ENCODE peak calls at places on chromosome 20, in eight cellular contexts. G, P, J, Y, S, Z, C and X are unnamed samples.

GRCh38 chr20:9071976-9072726 is 3.3 kb downstream of the PLCB4 start:
- DNase-seq in S (no peak), Z (peak; percentile 37), G (no peak), P (no peak), C (no peak), Y (no peak), J (no peak), X (no peak)

GRCh38 chr20:15362849-15363248 is 1025.4 kb upstream of the FLRT3 start:
- DNase-seq in S (no peak), C (no peak), P (no peak), G (no peak), Z (no peak), J (no peak), Y (no peak), X (no peak)

GRCh38 chr20:13831476-13831875 is 46.6 kb downstream of the NDUFAF5 start:
- DNase-seq in Z (no peak), J (no peak), Y (no peak), G (no peak), C (no peak), S (no peak), P (no peak), X (no peak)

GRCh38 chr20:49704932-49705336 is 8.7 kb downstream of the B4GALT5 start:
- DNase-seq in P (peak; percentile 74), S (no peak), Y (no peak), Z (no peak), J (no peak), C (no peak), G (no peak), X (no peak)

GRCh38 chr20:3483784-3484183 is 13.0 kb downstream of the ATRN start:
- DNase-seq in C (peak; percentile 14), J (no peak), Z (no peak), P (no peak), G (no peak), S (no peak), Y (no peak), X (no peak)

GRCh38 chr20:47885909-47886453 is 100.7 kb upstream of the SULF2 start:
- DNase-seq in G (no peak), C (no peak), J (no peak), Y (no peak), P (no peak), S (no peak), Z (no peak), X (no peak)

GRCh38 chr20:51738877-51739447 is 29.2 kb downstream of the ATP9A start:
- DNase-seq in Z (peak; percentile 40), G (no peak), Y (no peak), P (no peak), J (no peak), S (no peak), C (no peak), X (no peak)

GRCh38 chr20:19013907-19014306 is 198.5 kb upstream of the SLC24A3 start:
- DNase-seq in C (no peak), P (no peak), S (no peak), Y (no peak), Z (no peak), J (no peak), G (no peak), X (no peak)

GRCh38 chr20:561437-562231 is 18.0 kb upstream of the CSNK2A1 start:
- DNase-seq in C (peak; percentile 85), Z (peak; percentile 58), P (peak; percentile 67), S (peak; percentile 86), G (no peak), J (peak; percentile 56), Y (peak; percentile 27), X (peak; percentile 83)

GRCh38 chr20:31849306-31849930 is 4.0 kb upstream of the FOXS1 start:
- DNase-seq in Z (no peak), C (no peak), G (no peak), Y (no peak), P (peak; percentile 87), J (no peak), S (peak; percentile 25), X (no peak)

GRCh38 chr20:49435639-49436038 is 46.8 kb downstream of the KCNB1 start:
- DNase-seq in S (no peak), Y (no peak), C (no peak), G (no peak), P (no peak), J (no peak), Z (no peak), X (no peak)

GRCh38 chr20:59664389-59665055 is 60.2 kb downstream of the PHACTR3 start:
- DNase-seq in C (no peak), S (no peak), Z (no peak), Y (no peak), P (no peak), G (no peak), J (no peak), X (no peak)

GRCh38 chr20:12171927-12172581 is 254.4 kb downstream of the BTBD3 start:
- DNase-seq in C (peak; percentile 61), S (no peak), G (no peak), P (peak; percentile 95), Y (no peak), J (no peak), Z (peak; percentile 63), X (no peak)

GRCh38 chr20:17611290-17611539 is 41.3 kb downstream of the DSTN start:
- DNase-seq in S (peak; percentile 49), G (no peak), C (no peak), P (no peak), J (peak; percentile 25), Y (no peak), Z (no peak), X (no peak)

GRCh38 chr20:43658723-43659419 is 8.0 kb upstream of the MYBL2 start:
- DNase-seq in G (no peak), J (no peak), S (peak; percentile 37), Z (no peak), P (no peak), C (no peak), Y (no peak), X (no peak)

GRCh38 chr20:38139919-38140753 is 24.9 kb downstream of the TGM2 start:
- DNase-seq in S (peak; percentile 58), J (no peak), Y (no peak), G (no peak), P (no peak), Z (no peak), C (no peak), X (peak; percentile 86)

GRCh38 chr20:63230800-63231268 is 4.9 kb upstream of the BIRC7 start:
- DNase-seq in C (peak; percentile 88), S (peak; percentile 85), G (no peak), J (no peak), Y (peak; percentile 8), P (no peak), Z (no peak), X (no peak)

GRCh38 chr20:44988772-44989171 is 22.5 kb downstream of the STK4 start:
- DNase-seq in S (no peak), C (no peak), Z (no peak), J (no peak), G (no peak), P (no peak), Y (no peak), X (no peak)

GRCh38 chr20:29497261-29497671 is 1760.2 kb upstream of the DEFB115 start:
- DNase-seq in J (peak; percentile 42), Z (peak; percentile 89), Y (no peak), P (peak; percentile 74), C (peak; percentile 6), G (no peak), S (peak; percentile 86), X (no peak)

GRCh38 chr20:44714102-44714700 is 968 bp upstream of the CCN5 start:
- DNase-seq in J (no peak), C (no peak), G (no peak), P (no peak), S (no peak), Y (no peak), Z (no peak), X (no peak)

GRCh38 chr20:59438201-59438600 is 137.8 kb downstream of the EDN3 start:
- DNase-seq in S (peak; percentile 85), Z (no peak), G (no peak), J (no peak), Y (no peak), C (no peak), P (no peak), X (no peak)

GRCh38 chr20:49790077-49790798 is 22.4 kb upstream of the SLC9A8 start:
- DNase-seq in S (no peak), P (no peak), Y (peak; percentile 87), C (peak; percentile 40), J (no peak), G (no peak), Z (no peak), X (no peak)

GRCh38 chr20:41618807-41619294 is 674 bp upstream of the CHD6 start:
- DNase-seq in G (no peak), J (no peak), Y (no peak), C (peak; percentile 44), P (peak; percentile 73), Z (no peak), S (no peak), X (no peak)

GRCh38 chr20:25070821-25071473 is 11.0 kb downstream of the VSX1 start:
- DNase-seq in Z (no peak), P (no peak), Y (no peak), C (no peak), G (peak; percentile 52), S (no peak), J (no peak), X (no peak)

GRCh38 chr20:45823949-45824835 is 2.9 kb downstream of the TNNC2 start:
- DNase-seq in Z (no peak), G (no peak), Y (no peak), P (no peak), S (peak; percentile 80), J (peak; percentile 57), C (peak; percentile 50), X (no peak)

GRCh38 chr20:1415667-1416468 is 23.0 kb upstream of the FKBP1A start:
- DNase-seq in Y (no peak), S (peak; percentile 70), Z (peak; percentile 100), G (no peak), C (peak; percentile 76), P (no peak), J (no peak), X (peak; percentile 92)

GRCh38 chr20:4375881-4376280 is 345.8 kb upstream of the PRND start:
- DNase-seq in G (no peak), C (peak; percentile 42), P (no peak), S (no peak), Z (peak; percentile 31), J (no peak), Y (no peak), X (no peak)

GRCh38 chr20:53028337-53029007 is 56.3 kb downstream of the TSHZ2 start:
- DNase-seq in S (no peak), C (no peak), P (no peak), J (peak; percentile 48), Y (no peak), G (no peak), Z (no peak), X (no peak)

GRCh38 chr20:1335961-1336698 is 7.2 kb upstream of the SDCBP2 start:
- DNase-seq in Y (no peak), S (no peak), P (peak; percentile 12), Z (no peak), C (no peak), J (no peak), G (peak; percentile 28), X (no peak)

GRCh38 chr20:1420066-1420465 is 27.2 kb upstream of the FKBP1A start:
- DNase-seq in G (no peak), Z (no peak), C (no peak), P (no peak), J (no peak), Y (no peak), S (no peak), X (no peak)

GRCh38 chr20:47311211-47311610 is 45.3 kb downstream of the ZMYND8 start:
- DNase-seq in C (no peak), Y (no peak), Z (no peak), P (no peak), J (no peak), S (no peak), G (no peak), X (no peak)

GRCh38 chr20:37386505-37387201 is 40.7 kb downstream of the SRC start:
- DNase-seq in C (no peak), Z (no peak), P (no peak), S (no peak), G (no peak), Y (no peak), J (no peak), X (no peak)

GRCh38 chr20:62069741-62070216 is 4.1 kb upstream of the TAF4 start:
- DNase-seq in S (no peak), C (peak; percentile 74), J (no peak), Z (peak; percentile 50), P (no peak), Y (no peak), G (no peak), X (no peak)

GRCh38 chr20:2151805-2152727 is 50.4 kb downstream of the STK35 start:
- DNase-seq in Z (peak; percentile 51), C (peak; percentile 88), P (no peak), G (no peak), J (no peak), Y (no peak), S (peak; percentile 26), X (peak; percentile 37)